ENCODE peak calls at places on chromosome 6, in nine cellular contexts. One of them, this sample, is unnamed.

GRCh38 chr6:150208606-150209352 is 65.9 kb downstream of the PPP1R14C start:
- DNase-seq in ascending aorta: no peak
- DNase-seq in fibroblast of lung: no peak
- DNase-seq in H9: no peak
- DNase-seq in BE2C: no peak
- DNase-seq in left lung: no peak
- DNase-seq in GM20000: no peak
- DNase-seq in ovary: no peak
- DNase-seq in cardiac fibroblast: no peak
- DNase-seq in this sample: no peak

GRCh38 chr6:119308048-119308570 is 41.5 kb downstream of the MAN1A1 start:
- DNase-seq in ascending aorta: no peak
- DNase-seq in fibroblast of lung: peak; percentile 85
- DNase-seq in H9: no peak
- DNase-seq in BE2C: no peak
- DNase-seq in left lung: no peak
- DNase-seq in GM20000: no peak
- DNase-seq in ovary: no peak
- DNase-seq in cardiac fibroblast: peak; percentile 62
- DNase-seq in this sample: no peak

GRCh38 chr6:34791164-34791841 is 580 bp upstream of the BLTP3A start:
- DNase-seq in ascending aorta: peak; percentile 71
- DNase-seq in fibroblast of lung: peak; percentile 29
- DNase-seq in H9: peak; percentile 66
- DNase-seq in BE2C: peak; percentile 53
- DNase-seq in left lung: peak; percentile 56
- DNase-seq in GM20000: peak; percentile 78
- DNase-seq in ovary: peak; percentile 25
- DNase-seq in cardiac fibroblast: peak; percentile 31
- DNase-seq in this sample: peak; percentile 25

GRCh38 chr6:147390909-147391536 is 117.5 kb upstream of the SAMD5 start:
- DNase-seq in ascending aorta: no peak
- DNase-seq in fibroblast of lung: peak; percentile 55
- DNase-seq in H9: no peak
- DNase-seq in BE2C: peak; percentile 31
- DNase-seq in left lung: no peak
- DNase-seq in GM20000: no peak
- DNase-seq in ovary: no peak
- DNase-seq in cardiac fibroblast: peak; percentile 40
- DNase-seq in this sample: peak; percentile 28

GRCh38 chr6:38799529-38800184 is 84.5 kb downstream of the DNAH8 start:
- DNase-seq in ascending aorta: no peak
- DNase-seq in fibroblast of lung: no peak
- DNase-seq in H9: no peak
- DNase-seq in BE2C: no peak
- DNase-seq in left lung: no peak
- DNase-seq in GM20000: no peak
- DNase-seq in ovary: no peak
- DNase-seq in cardiac fibroblast: no peak
- DNase-seq in this sample: no peak

GRCh38 chr6:42929928-42930360 is 664 bp downstream of the CNPY3 start:
- DNase-seq in ascending aorta: no peak
- DNase-seq in fibroblast of lung: peak; percentile 79
- DNase-seq in H9: no peak
- DNase-seq in BE2C: no peak
- DNase-seq in left lung: peak; percentile 54
- DNase-seq in GM20000: peak; percentile 85
- DNase-seq in ovary: no peak
- DNase-seq in cardiac fibroblast: peak; percentile 66
- DNase-seq in this sample: no peak

GRCh38 chr6:154197176-154197850 is 158.3 kb downstream of the OPRM1 start:
- DNase-seq in ascending aorta: no peak
- DNase-seq in fibroblast of lung: peak; percentile 91
- DNase-seq in H9: no peak
- DNase-seq in BE2C: no peak
- DNase-seq in left lung: no peak
- DNase-seq in GM20000: no peak
- DNase-seq in ovary: no peak
- DNase-seq in cardiac fibroblast: peak; percentile 46
- DNase-seq in this sample: no peak

GRCh38 chr6:74879234-74879633 is 326.6 kb downstream of the COL12A1 start:
- DNase-seq in ascending aorta: no peak
- DNase-seq in fibroblast of lung: peak; percentile 95
- DNase-seq in H9: no peak
- DNase-seq in BE2C: no peak
- DNase-seq in left lung: no peak
- DNase-seq in GM20000: no peak
- DNase-seq in ovary: peak; percentile 27
- DNase-seq in cardiac fibroblast: peak; percentile 87
- DNase-seq in this sample: no peak

GRCh38 chr6:10042280-10042679 is 372.6 kb downstream of the TFAP2A start:
- DNase-seq in ascending aorta: no peak
- DNase-seq in fibroblast of lung: no peak
- DNase-seq in H9: no peak
- DNase-seq in BE2C: no peak
- DNase-seq in left lung: no peak
- DNase-seq in GM20000: no peak
- DNase-seq in ovary: no peak
- DNase-seq in cardiac fibroblast: no peak
- DNase-seq in this sample: no peak

GRCh38 chr6:129251669-129252376 is 368.9 kb downstream of the LAMA2 start:
- DNase-seq in ascending aorta: peak; percentile 64
- DNase-seq in fibroblast of lung: peak; percentile 78
- DNase-seq in H9: peak; percentile 56
- DNase-seq in BE2C: peak; percentile 47
- DNase-seq in left lung: no peak
- DNase-seq in GM20000: peak; percentile 34
- DNase-seq in ovary: peak; percentile 30
- DNase-seq in cardiac fibroblast: peak; percentile 85
- DNase-seq in this sample: peak; percentile 69

GRCh38 chr6:44386929-44387345 is 569 bp upstream of the CDC5L start:
- DNase-seq in ascending aorta: no peak
- DNase-seq in fibroblast of lung: no peak
- DNase-seq in H9: no peak
- DNase-seq in BE2C: no peak
- DNase-seq in left lung: no peak
- DNase-seq in GM20000: peak; percentile 24
- DNase-seq in ovary: no peak
- DNase-seq in cardiac fibroblast: no peak
- DNase-seq in this sample: no peak

GRCh38 chr6:46380152-46380807 is 111.0 kb downstream of the RCAN2 start:
- DNase-seq in ascending aorta: no peak
- DNase-seq in fibroblast of lung: no peak
- DNase-seq in H9: no peak
- DNase-seq in BE2C: no peak
- DNase-seq in left lung: no peak
- DNase-seq in GM20000: no peak
- DNase-seq in ovary: no peak
- DNase-seq in cardiac fibroblast: no peak
- DNase-seq in this sample: no peak

GRCh38 chr6:34305982-34306702 is 57.3 kb upstream of the SMIM29 start:
- DNase-seq in ascending aorta: no peak
- DNase-seq in fibroblast of lung: peak; percentile 52
- DNase-seq in H9: no peak
- DNase-seq in BE2C: no peak
- DNase-seq in left lung: no peak
- DNase-seq in GM20000: no peak
- DNase-seq in ovary: peak; percentile 52
- DNase-seq in cardiac fibroblast: peak; percentile 83
- DNase-seq in this sample: no peak

DNA sequence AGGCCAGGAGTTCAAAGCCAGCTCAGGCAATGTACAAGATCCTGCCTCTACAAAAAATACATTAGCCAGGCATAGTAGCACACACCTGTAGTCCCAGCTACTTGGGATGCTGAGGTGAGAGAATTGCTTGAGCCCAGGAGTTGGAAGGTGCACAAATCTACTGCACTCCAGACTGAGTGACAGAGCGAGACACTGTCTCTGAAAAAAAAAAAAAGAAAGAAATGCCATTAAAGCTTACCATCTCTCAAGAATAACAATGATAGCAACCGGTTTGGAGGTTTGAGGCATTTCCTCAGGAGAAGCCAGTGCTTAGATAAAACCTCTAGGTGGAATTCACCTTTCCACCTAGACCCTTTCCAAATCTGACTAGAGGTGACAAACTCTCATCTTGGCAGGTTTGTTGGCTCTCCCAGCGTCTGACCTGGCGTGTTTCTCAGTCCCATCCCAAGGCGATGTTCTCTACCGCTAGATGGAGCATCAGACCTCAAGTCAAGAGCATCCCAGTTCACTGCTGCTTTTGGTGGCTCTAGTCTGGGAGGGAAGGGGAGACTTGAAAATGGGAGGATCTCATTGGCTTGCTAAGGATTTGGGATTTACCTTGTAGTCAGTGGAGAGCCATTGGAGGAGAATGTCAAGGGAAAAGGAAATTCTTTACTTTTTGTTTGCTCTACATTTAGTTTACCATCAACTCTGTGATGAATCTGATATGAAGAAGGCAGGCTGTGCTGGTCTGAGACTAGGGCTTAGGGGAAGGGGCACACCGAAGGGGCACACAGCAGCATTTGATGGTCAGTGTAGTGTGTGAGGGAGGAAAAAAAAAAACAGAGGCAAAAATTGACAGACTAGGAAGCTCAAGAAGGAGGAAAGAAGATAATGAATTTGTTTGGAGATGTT is 67.9 kb downstream of the NCOA7 start:
- DNase-seq in ascending aorta: no peak
- DNase-seq in fibroblast of lung: peak; percentile 75
- DNase-seq in H9: peak; percentile 87
- DNase-seq in BE2C: peak; percentile 74
- DNase-seq in left lung: peak; percentile 43
- DNase-seq in GM20000: peak; percentile 46
- DNase-seq in ovary: peak; percentile 19
- DNase-seq in cardiac fibroblast: peak; percentile 79
- DNase-seq in this sample: peak; percentile 55
- TF ChIP-seq CTCF in ascending aorta: peak; percentile 37
- TF ChIP-seq CTCF in fibroblast of lung: peak; percentile 84
- TF ChIP-seq CTCF in H9: peak; percentile 87
- TF ChIP-seq CTCF in BE2C: peak; percentile 97
- TF ChIP-seq CTCF in left lung: peak; percentile 54
- TF ChIP-seq CTCF in GM20000: no peak
- TF ChIP-seq CTCF in ovary: no peak
- TF ChIP-seq CTCF in cardiac fibroblast: peak; percentile 90
- TF ChIP-seq CTCF in this sample: peak; percentile 56

DNA sequence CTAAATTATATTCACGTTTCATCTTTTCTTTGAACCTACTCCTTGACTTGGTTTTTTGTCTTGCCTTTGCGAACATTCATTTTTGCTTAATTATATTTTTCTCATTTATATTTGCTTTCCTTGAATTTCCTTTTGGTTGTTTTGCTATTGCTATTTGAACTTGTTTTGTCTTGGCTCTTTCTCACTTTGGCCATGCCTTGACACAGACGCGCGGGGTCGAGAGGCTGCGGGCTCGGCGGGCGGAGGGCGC is 7.1 kb upstream of the TMEM14A start:
- DNase-seq in ascending aorta: no peak
- DNase-seq in fibroblast of lung: no peak
- DNase-seq in H9: no peak
- DNase-seq in BE2C: no peak
- DNase-seq in left lung: no peak
- DNase-seq in GM20000: no peak
- DNase-seq in ovary: no peak
- DNase-seq in cardiac fibroblast: no peak
- DNase-seq in this sample: no peak
- TF ChIP-seq CTCF in ascending aorta: no peak
- TF ChIP-seq CTCF in fibroblast of lung: no peak
- TF ChIP-seq CTCF in H9: no peak
- TF ChIP-seq CTCF in BE2C: no peak
- TF ChIP-seq CTCF in left lung: no peak
- TF ChIP-seq CTCF in GM20000: no peak
- TF ChIP-seq CTCF in ovary: no peak
- TF ChIP-seq CTCF in cardiac fibroblast: no peak
- TF ChIP-seq CTCF in this sample: no peak

GRCh38 chr6:160086754-160087153 is 34.9 kb upstream of the SLC22A1 start:
- DNase-seq in ascending aorta: no peak
- DNase-seq in fibroblast of lung: no peak
- DNase-seq in H9: no peak
- DNase-seq in BE2C: no peak
- DNase-seq in left lung: no peak
- DNase-seq in GM20000: no peak
- DNase-seq in ovary: no peak
- DNase-seq in cardiac fibroblast: no peak
- DNase-seq in this sample: no peak
- TF ChIP-seq CTCF in ascending aorta: no peak
- TF ChIP-seq CTCF in fibroblast of lung: no peak
- TF ChIP-seq CTCF in H9: no peak
- TF ChIP-seq CTCF in BE2C: no peak
- TF ChIP-seq CTCF in left lung: no peak
- TF ChIP-seq CTCF in GM20000: no peak
- TF ChIP-seq CTCF in ovary: no peak
- TF ChIP-seq CTCF in cardiac fibroblast: no peak
- TF ChIP-seq CTCF in this sample: no peak

GRCh38 chr6:137579612-137580011 is 85.4 kb upstream of the OLIG3 start:
- DNase-seq in ascending aorta: no peak
- DNase-seq in fibroblast of lung: no peak
- DNase-seq in H9: no peak
- DNase-seq in BE2C: no peak
- DNase-seq in left lung: no peak
- DNase-seq in GM20000: no peak
- DNase-seq in ovary: no peak
- DNase-seq in cardiac fibroblast: no peak
- DNase-seq in this sample: no peak

DNA sequence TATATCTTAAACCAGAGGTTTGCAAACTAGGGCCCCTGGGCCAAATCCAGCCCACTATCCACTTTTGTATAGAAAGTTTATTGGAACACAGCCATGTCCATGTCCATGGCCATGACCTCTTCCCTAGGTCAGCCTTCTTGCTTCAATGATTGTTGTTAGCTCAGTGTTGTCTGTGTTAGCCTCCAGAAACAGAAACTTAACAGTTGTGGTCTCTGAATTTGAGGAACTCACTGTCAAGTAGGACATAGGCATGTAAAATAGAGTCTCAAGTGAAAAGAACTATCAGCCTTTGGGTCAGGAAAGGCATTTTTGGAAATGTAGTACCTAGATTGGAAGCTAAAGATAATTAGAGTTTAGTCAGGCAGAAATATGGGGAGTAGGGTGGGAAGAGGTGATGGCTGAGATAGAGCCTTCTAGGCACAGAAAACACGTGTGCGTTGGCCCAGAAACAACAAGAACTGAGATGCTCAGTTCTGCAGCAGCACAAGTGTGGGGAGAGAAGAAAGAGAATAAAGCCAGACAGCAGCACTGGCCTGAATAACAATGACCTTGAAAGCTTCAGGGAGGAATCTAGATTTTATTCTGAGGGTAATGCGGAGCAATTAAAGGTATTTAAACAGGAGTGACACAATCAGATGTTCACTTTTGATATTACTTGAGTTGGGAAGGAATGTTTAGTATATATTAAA is 87.0 kb upstream of the OLIG3 start:
- DNase-seq in ascending aorta: no peak
- DNase-seq in fibroblast of lung: no peak
- DNase-seq in H9: no peak
- DNase-seq in BE2C: no peak
- DNase-seq in left lung: no peak
- DNase-seq in GM20000: peak; percentile 19
- DNase-seq in ovary: no peak
- DNase-seq in cardiac fibroblast: no peak
- DNase-seq in this sample: no peak
- TF ChIP-seq CTCF in ascending aorta: no peak
- TF ChIP-seq CTCF in fibroblast of lung: no peak
- TF ChIP-seq CTCF in H9: no peak
- TF ChIP-seq CTCF in BE2C: no peak
- TF ChIP-seq CTCF in left lung: no peak
- TF ChIP-seq CTCF in GM20000: no peak
- TF ChIP-seq CTCF in ovary: no peak
- TF ChIP-seq CTCF in cardiac fibroblast: no peak
- TF ChIP-seq CTCF in this sample: no peak

This sample was measured in endothelial cell.